ENCODE peak calls at places on chromosomes 2 and 18, in four cellular contexts. One of them, this sample, is unnamed. For H3K9me3, the result is how much of the 10 kb centered on the place peaks cover.

GRCh38 chr2:169229590-169229989 is 132.7 kb downstream of the LRP2 start:
- DNase-seq in WERI-Rb-1: no peak
- DNase-seq in sigmoid colon: no peak
- DNase-seq in psoas muscle: no peak
- DNase-seq in this sample: no peak

GRCh38 chr2:194591192-194591591 is 1065.8 kb upstream of the SLC39A10 start:
- DNase-seq in psoas muscle: no peak
- DNase-seq in sigmoid colon: no peak
- DNase-seq in WERI-Rb-1: no peak
- DNase-seq in this sample: no peak

GRCh38 chr2:240764605-240765004 is 55.4 kb downstream of the KIF1A start:
- DNase-seq in psoas muscle: no peak
- DNase-seq in sigmoid colon: no peak
- DNase-seq in WERI-Rb-1: no peak
- DNase-seq in this sample: no peak

GRCh38 chr2:52776571-52776970 is 991.0 kb upstream of the CHAC2 start:
- DNase-seq in sigmoid colon: no peak
- DNase-seq in psoas muscle: no peak
- DNase-seq in WERI-Rb-1: no peak
- DNase-seq in this sample: no peak

GRCh38 chr18:76448262-76449109 is 46.6 kb downstream of the ZNF516 start:
- DNase-seq in WERI-Rb-1: peak
- DNase-seq in psoas muscle: no peak
- DNase-seq in sigmoid colon: peak
- DNase-seq in this sample: no peak

GRCh38 chr2:111157798-111158197 is 37.1 kb downstream of the BCL2L11 start:
- DNase-seq in sigmoid colon: no peak
- DNase-seq in psoas muscle: no peak
- DNase-seq in WERI-Rb-1: no peak
- DNase-seq in this sample: no peak

GRCh38 chr2:29187926-29188325 is 72.7 kb downstream of the CLIP4 start:
- DNase-seq in WERI-Rb-1: no peak
- DNase-seq in sigmoid colon: no peak
- DNase-seq in psoas muscle: no peak
- DNase-seq in this sample: no peak

GRCh38 chr2:206160124-206160806 is 570 bp downstream of the EEF1B2 start:
- DNase-seq in WERI-Rb-1: no peak
- DNase-seq in psoas muscle: no peak
- DNase-seq in sigmoid colon: no peak
- DNase-seq in this sample: no peak

GRCh38 chr2:236576053-236576452 is 6.4 kb downstream of the ACKR3 start:
- DNase-seq in psoas muscle: no peak
- DNase-seq in sigmoid colon: peak
- DNase-seq in WERI-Rb-1: no peak
- DNase-seq in this sample: no peak

GRCh38 chr2:138827426-138828054 is 47.4 kb upstream of the NXPH2 start:
- DNase-seq in psoas muscle: no peak
- DNase-seq in sigmoid colon: no peak
- DNase-seq in WERI-Rb-1: peak
- DNase-seq in this sample: no peak

GRCh38 chr2:41867553-41867952 is 180.3 kb upstream of the PKDCC start:
- DNase-seq in WERI-Rb-1: no peak
- DNase-seq in psoas muscle: no peak
- DNase-seq in sigmoid colon: no peak
- DNase-seq in this sample: no peak

GRCh38 chr2:146987996-146988395 is 856.8 kb upstream of the ACVR2A start:
- DNase-seq in sigmoid colon: no peak
- DNase-seq in WERI-Rb-1: no peak
- DNase-seq in psoas muscle: no peak
- DNase-seq in this sample: no peak

GRCh38 chr18:23992119-23992940 is 22.2 kb upstream of the TTC39C start:
- DNase-seq in WERI-Rb-1: no peak
- DNase-seq in psoas muscle: no peak
- DNase-seq in sigmoid colon: no peak
- DNase-seq in this sample: peak

GRCh38 chr18:46336278-46337205 is 232.4 kb downstream of the HAUS1 start:
- DNase-seq in psoas muscle: peak
- DNase-seq in WERI-Rb-1: no peak
- DNase-seq in sigmoid colon: peak
- DNase-seq in this sample: no peak

GRCh38 chr2:64173156-64174135 is 29.2 kb upstream of the PELI1 start:
- DNase-seq in WERI-Rb-1: no peak
- DNase-seq in psoas muscle: no peak
- DNase-seq in sigmoid colon: no peak
- DNase-seq in this sample: no peak

GRCh38 chr2:120379916-120380893 is 34.3 kb downstream of the INHBB start:
- DNase-seq in WERI-Rb-1: no peak
- DNase-seq in sigmoid colon: no peak
- DNase-seq in psoas muscle: peak
- DNase-seq in this sample: no peak

GRCh38 chr2:158665536-158666302 is 129.4 kb upstream of the DAPL1 start:
- DNase-seq in psoas muscle: no peak
- DNase-seq in sigmoid colon: no peak
- DNase-seq in WERI-Rb-1: no peak
- DNase-seq in this sample: no peak

GRCh38 chr2:154455201-154455600 is 243.3 kb upstream of the KCNJ3 start:
- DNase-seq in WERI-Rb-1: no peak
- DNase-seq in sigmoid colon: no peak
- DNase-seq in psoas muscle: no peak
- DNase-seq in this sample: no peak

GRCh38 chr2:25421289-25421688 is 79.6 kb upstream of the DNMT3A start:
- DNase-seq in sigmoid colon: no peak
- DNase-seq in WERI-Rb-1: no peak
- DNase-seq in psoas muscle: no peak
- DNase-seq in this sample: no peak

GRCh38 chr18:47968006-47968676 is 37.7 kb upstream of the SMAD2 start:
- DNase-seq in WERI-Rb-1: no peak
- DNase-seq in psoas muscle: no peak
- DNase-seq in sigmoid colon: no peak
- DNase-seq in this sample: no peak

GRCh38 chr2:220276736-220277444 is 649.5 kb downstream of the SLC4A3 start:
- DNase-seq in WERI-Rb-1: no peak
- DNase-seq in psoas muscle: no peak
- DNase-seq in sigmoid colon: no peak
- DNase-seq in this sample: no peak

GRCh38 chr18:65468881-65469280 is 281.9 kb upstream of the CDH7 start:
- DNase-seq in psoas muscle: no peak
- DNase-seq in WERI-Rb-1: no peak
- DNase-seq in sigmoid colon: no peak
- DNase-seq in this sample: no peak

GRCh38 chr2:696463-696862 is 19.3 kb upstream of the TMEM18 start:
- DNase-seq in sigmoid colon: no peak
- DNase-seq in psoas muscle: no peak
- DNase-seq in WERI-Rb-1: no peak
- DNase-seq in this sample: no peak

GRCh38 chr18:56321470-56321869 is 316.9 kb downstream of the TXNL1 start:
- DNase-seq in psoas muscle: peak
- DNase-seq in WERI-Rb-1: no peak
- DNase-seq in sigmoid colon: no peak
- DNase-seq in this sample: no peak

GRCh38 chr2:94956797-94957391 is 68.6 kb upstream of the MAL start:
- DNase-seq in psoas muscle: no peak
- DNase-seq in sigmoid colon: no peak
- DNase-seq in WERI-Rb-1: peak
- DNase-seq in this sample: no peak

GRCh38 chr2:94964193-94964592 is 61.3 kb upstream of the MAL start:
- DNase-seq in psoas muscle: no peak
- DNase-seq in sigmoid colon: no peak
- DNase-seq in WERI-Rb-1: no peak
- DNase-seq in this sample: no peak

GRCh38 chr2:94958245-94958644 is 67.3 kb upstream of the MAL start:
- DNase-seq in sigmoid colon: no peak
- DNase-seq in psoas muscle: no peak
- DNase-seq in WERI-Rb-1: no peak
- DNase-seq in this sample: no peak

GRCh38 chr2:94960266-94960665 is 65.2 kb upstream of the MAL start:
- DNase-seq in WERI-Rb-1: no peak
- DNase-seq in psoas muscle: no peak
- DNase-seq in sigmoid colon: no peak
- DNase-seq in this sample: no peak

DNA sequence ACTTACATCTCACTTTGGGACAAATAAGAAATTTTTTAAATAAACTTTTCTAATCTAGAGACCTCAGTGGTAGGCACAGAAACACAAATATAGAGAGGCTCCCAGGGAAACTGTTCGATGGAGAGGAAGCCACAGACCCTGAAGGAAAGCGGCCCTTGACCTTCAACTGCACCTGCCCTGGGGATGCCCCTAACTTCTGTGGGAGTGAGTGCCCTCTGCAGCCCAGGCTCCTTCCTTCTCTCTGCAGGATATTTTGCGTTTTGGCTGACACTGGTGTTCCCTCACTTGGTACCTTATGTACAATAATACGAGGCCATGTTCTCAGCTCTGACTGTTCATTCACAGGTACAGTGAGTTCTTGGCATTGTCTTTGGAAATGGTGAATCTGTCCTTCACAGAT is 64.8 kb upstream of the MAL start:
- DNase-seq in sigmoid colon: no peak
- DNase-seq in WERI-Rb-1: no peak
- DNase-seq in psoas muscle: no peak
- DNase-seq in this sample: no peak
- H3K9me3 ChIP-seq in sigmoid colon: under half
- H3K9me3 ChIP-seq in WERI-Rb-1: under half
- H3K9me3 ChIP-seq in psoas muscle: under half
- H3K9me3 ChIP-seq in this sample: under half

GRCh38 chr18:10860382-10860781 is 289.0 kb downstream of the PIEZO2 start:
- DNase-seq in WERI-Rb-1: no peak
- DNase-seq in psoas muscle: no peak
- DNase-seq in sigmoid colon: no peak
- DNase-seq in this sample: no peak

GRCh38 chr18:10851824-10852225 is 297.5 kb downstream of the PIEZO2 start:
- DNase-seq in psoas muscle: no peak
- DNase-seq in sigmoid colon: no peak
- DNase-seq in WERI-Rb-1: no peak
- DNase-seq in this sample: no peak

GRCh38 chr18:10852610-10853303 is 296.6 kb downstream of the PIEZO2 start:
- DNase-seq in psoas muscle: no peak
- DNase-seq in WERI-Rb-1: no peak
- DNase-seq in sigmoid colon: no peak
- DNase-seq in this sample: no peak

GRCh38 chr18:10858477-10858876 is 290.9 kb downstream of the PIEZO2 start:
- DNase-seq in psoas muscle: no peak
- DNase-seq in sigmoid colon: no peak
- DNase-seq in WERI-Rb-1: no peak
- DNase-seq in this sample: no peak

GRCh38 chr18:10856146-10856545 is 293.2 kb downstream of the PIEZO2 start:
- DNase-seq in psoas muscle: no peak
- DNase-seq in WERI-Rb-1: no peak
- DNase-seq in sigmoid colon: no peak
- DNase-seq in this sample: no peak
- TF ChIP-seq CTCF in psoas muscle: no peak
- TF ChIP-seq CTCF in WERI-Rb-1: no peak
- TF ChIP-seq CTCF in sigmoid colon: no peak
- TF ChIP-seq CTCF in this sample: no peak

GRCh38 chr18:14943967-14944636 is 196.1 kb downstream of the ANKRD30B start:
- DNase-seq in WERI-Rb-1: peak
- DNase-seq in psoas muscle: no peak
- DNase-seq in sigmoid colon: no peak
- DNase-seq in this sample: no peak

GRCh38 chr18:14945286-14945685 is 197.3 kb downstream of the ANKRD30B start:
- DNase-seq in WERI-Rb-1: no peak
- DNase-seq in sigmoid colon: no peak
- DNase-seq in psoas muscle: no peak
- DNase-seq in this sample: no peak

GRCh38 chr18:14943486-14943885 is 195.5 kb downstream of the ANKRD30B start:
- DNase-seq in WERI-Rb-1: no peak
- DNase-seq in sigmoid colon: no peak
- DNase-seq in psoas muscle: no peak
- DNase-seq in this sample: no peak

GRCh38 chr18:14945984-14946383 is 198.0 kb downstream of the ANKRD30B start:
- DNase-seq in sigmoid colon: no peak
- DNase-seq in WERI-Rb-1: no peak
- DNase-seq in psoas muscle: no peak
- DNase-seq in this sample: no peak

DNA sequence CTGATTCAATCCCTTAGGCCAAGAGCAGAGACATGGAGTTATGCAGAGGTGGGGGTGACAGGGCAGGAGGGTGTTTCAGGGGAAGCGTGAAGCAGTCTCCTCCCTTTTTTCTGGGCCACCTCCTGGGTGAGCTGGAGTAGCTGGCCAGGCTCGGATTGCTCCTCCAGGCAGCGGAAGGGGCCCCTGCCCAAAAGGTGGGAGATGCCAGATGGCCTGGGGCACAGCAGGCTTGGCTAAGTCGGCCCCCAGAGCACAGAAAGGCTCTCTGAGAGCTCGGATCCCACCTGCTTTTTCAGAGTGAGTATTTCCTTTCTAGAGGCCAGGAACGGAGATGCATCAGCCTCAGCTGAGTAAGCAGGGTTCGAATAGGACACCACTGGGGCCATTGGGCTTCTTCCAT is 196.9 kb downstream of the ANKRD30B start:
- DNase-seq in sigmoid colon: no peak
- DNase-seq in WERI-Rb-1: no peak
- DNase-seq in psoas muscle: no peak
- DNase-seq in this sample: no peak
- H3K9me3 ChIP-seq in sigmoid colon: under half
- H3K9me3 ChIP-seq in WERI-Rb-1: under half
- H3K9me3 ChIP-seq in psoas muscle: under half
- H3K9me3 ChIP-seq in this sample: under half

GRCh38 chr2:105121417-105121816 is 83.5 kb downstream of the MRPS9 start:
- DNase-seq in psoas muscle: no peak
- DNase-seq in sigmoid colon: no peak
- DNase-seq in WERI-Rb-1: no peak
- DNase-seq in this sample: no peak

GRCh38 chr2:105116348-105116747 is 78.5 kb downstream of the MRPS9 start:
- DNase-seq in WERI-Rb-1: no peak
- DNase-seq in sigmoid colon: no peak
- DNase-seq in psoas muscle: no peak
- DNase-seq in this sample: no peak

GRCh38 chr2:105117565-105117964 is 79.7 kb downstream of the MRPS9 start:
- DNase-seq in sigmoid colon: no peak
- DNase-seq in psoas muscle: no peak
- DNase-seq in WERI-Rb-1: no peak
- DNase-seq in this sample: no peak

GRCh38 chr2:105114551-105114950 is 76.7 kb downstream of the MRPS9 start:
- DNase-seq in WERI-Rb-1: no peak
- DNase-seq in sigmoid colon: no peak
- DNase-seq in psoas muscle: no peak
- DNase-seq in this sample: no peak

GRCh38 chr2:105118960-105119359 is 81.1 kb downstream of the MRPS9 start:
- DNase-seq in sigmoid colon: no peak
- DNase-seq in psoas muscle: no peak
- DNase-seq in WERI-Rb-1: no peak
- DNase-seq in this sample: no peak
- TF ChIP-seq CTCF in sigmoid colon: no peak
- TF ChIP-seq CTCF in psoas muscle: no peak
- TF ChIP-seq CTCF in WERI-Rb-1: peak
- TF ChIP-seq CTCF in this sample: no peak

DNA sequence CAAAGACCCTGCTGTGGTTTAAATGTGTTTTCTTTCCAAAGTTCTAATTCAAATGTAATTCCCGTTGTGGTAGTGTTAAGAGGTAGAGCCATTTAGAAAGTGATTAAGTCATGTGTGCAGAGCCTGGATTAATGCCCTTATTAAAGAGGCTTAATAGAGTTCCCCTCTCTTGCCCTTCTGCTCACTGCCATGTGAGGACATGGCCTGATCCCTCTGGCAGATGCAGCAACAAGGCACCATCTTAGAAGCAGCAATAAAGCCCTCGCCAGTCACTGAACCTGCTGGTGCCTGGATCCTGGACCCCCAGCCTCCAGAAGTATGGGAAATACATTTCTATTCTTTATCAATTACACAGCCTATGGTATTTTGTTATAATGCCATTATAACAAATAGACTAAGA is 485.2 kb downstream of the DCDC2C start:
- DNase-seq in psoas muscle: no peak
- DNase-seq in WERI-Rb-1: peak
- DNase-seq in sigmoid colon: no peak
- DNase-seq in this sample: no peak
- H3K9me3 ChIP-seq in psoas muscle: under half
- H3K9me3 ChIP-seq in WERI-Rb-1: under half
- H3K9me3 ChIP-seq in sigmoid colon: under half
- H3K9me3 ChIP-seq in this sample: under half